ENCODE peak calls at places on chromosomes 13 and 19, in six cellular contexts. O is NCI-H1417, S is sciatic nerve, F is cardiac fibroblast, Z is HS-27A, J is neural crest cell. D is an unnamed sample.

GRCh38 chr19:3837922-3838321 is 30.9 kb downstream of the ZFR2 start:
- DNase-seq in S (no peak), F (no peak), O (no peak), J (no peak), Z (no peak), D (no peak)

GRCh38 chr13:21344662-21345176 is 114.4 kb downstream of the ZDHHC20 start:
- DNase-seq in O (no peak), Z (no peak), F (no peak), J (no peak), S (no peak), D (no peak)

GRCh38 chr13:67369895-67370660 is 139.9 kb upstream of the PCDH9 start:
- DNase-seq in F (peak; percentile 90), J (no peak), O (no peak), Z (no peak), S (no peak), D (no peak)

GRCh38 chr19:12611361-12611699 is 610 bp downstream of the ZNF791 start:
- DNase-seq in F (peak; percentile 80), Z (peak; percentile 48), O (peak; percentile 72), J (peak; percentile 39), S (peak; percentile 83), D (peak; percentile 89)

GRCh38 chr13:51520524-51520923 is 63.7 kb upstream of the WDFY2 start:
- DNase-seq in Z (no peak), J (no peak), F (peak; percentile 69), O (no peak), S (no peak), D (no peak)

GRCh38 chr13:37134411-37135041 is 29.1 kb upstream of the CSNK1A1L start:
- DNase-seq in S (no peak), J (no peak), F (peak; percentile 96), Z (no peak), O (no peak), D (no peak)

GRCh38 chr19:48637948-48638830 is 1.0 kb upstream of the DBP start:
- DNase-seq in S (peak; percentile 91), F (peak; percentile 99), Z (peak; percentile 79), O (peak; percentile 94), J (peak; percentile 59), D (no peak)

GRCh38 chr19:2724148-2724557 is 3.0 kb upstream of the DIRAS1 start:
- DNase-seq in F (no peak), Z (no peak), J (no peak), S (no peak), O (no peak), D (no peak)

GRCh38 chr19:13082192-13083007 is 20.3 kb downstream of the LYL1 start:
- DNase-seq in J (no peak), F (peak; percentile 55), O (peak; percentile 43), S (no peak), Z (no peak), D (no peak)

GRCh38 chr13:89150362-89150761 is 1479.2 kb downstream of the SLITRK5 start:
- DNase-seq in O (no peak), S (no peak), J (no peak), F (peak; percentile 46), Z (no peak), D (no peak)

GRCh38 chr19:37950471-37951175 is 43.6 kb downstream of the SIPA1L3 start:
- DNase-seq in F (no peak), J (no peak), Z (no peak), O (no peak), S (no peak), D (no peak)

GRCh38 chr13:46968450-46968849 is 71.6 kb upstream of the HTR2A start:
- DNase-seq in S (no peak), O (no peak), F (no peak), Z (no peak), J (no peak), D (no peak)

GRCh38 chr19:17889609-17890214 is 18.0 kb downstream of the SLC5A5 start:
- DNase-seq in S (no peak), J (peak; percentile 65), Z (no peak), O (no peak), F (peak; percentile 61), D (no peak)

GRCh38 chr13:49781791-49782190 is 10.7 kb downstream of the KPNA3 start:
- DNase-seq in S (no peak), F (no peak), J (no peak), Z (no peak), O (no peak), D (no peak)

GRCh38 chr13:66014757-66015156 is 1215.4 kb downstream of the PCDH9 start:
- DNase-seq in Z (no peak), O (no peak), J (no peak), F (no peak), S (no peak), D (no peak)

GRCh38 chr13:100382787-100383186 is 205.8 kb downstream of the GGACT start:
- DNase-seq in J (no peak), F (peak; percentile 32), S (no peak), O (no peak), Z (no peak), D (no peak)

GRCh38 chr19:42246869-42247630 is 4.6 kb upstream of the GSK3A start:
- DNase-seq in F (peak; percentile 25), O (no peak), Z (no peak), S (no peak), J (no peak), D (no peak)

GRCh38 chr13:26784704-26785639 is 24.4 kb upstream of the GPR12 start:
- DNase-seq in O (peak; percentile 53), J (no peak), Z (no peak), F (no peak), S (no peak), D (no peak)

GRCh38 chr13:92512852-92513251 is 713.8 kb upstream of the GPC6 start:
- DNase-seq in Z (no peak), F (no peak), O (no peak), S (no peak), J (no peak), D (no peak)

GRCh38 chr19:33724021-33724722 is 72.5 kb upstream of the KCTD15 start:
- DNase-seq in Z (no peak), O (peak; percentile 61), F (no peak), J (no peak), S (no peak), D (no peak)

GRCh38 chr13:31476266-31476665 is 263.1 kb upstream of the RXFP2 start:
- DNase-seq in F (peak; percentile 93), Z (peak; percentile 72), S (no peak), J (no peak), O (no peak), D (no peak)

GRCh38 chr19:19463348-19464117 is 51.8 kb downstream of the TSSK6 start:
- DNase-seq in O (no peak), S (no peak), J (no peak), Z (no peak), F (peak; percentile 77), D (no peak)

GRCh38 chr19:10149427-10149826 is 29.7 kb upstream of the EIF3G start:
- DNase-seq in S (no peak), Z (no peak), F (no peak), O (no peak), J (no peak), D (no peak)

GRCh38 chr19:35348909-35349611 is 1.4 kb downstream of the FFAR1 start:
- DNase-seq in Z (no peak), F (no peak), S (peak; percentile 38), O (no peak), J (no peak), D (peak; percentile 64)

D was measured in mesenteric fat pad.